ENCODE peak calls at places on chromosomes 7 and 10, in seven cellular contexts. One of them, this sample, is unnamed.

GRCh38 chr10:28862218-28862617 is 184.9 kb downstream of the BAMBI start:
- DNase-seq in neural progenitor cell: no peak
- DNase-seq in PC-3: no peak
- DNase-seq in GM23248: no peak
- DNase-seq in HCT116: no peak
- DNase-seq in hepatocyte: no peak
- DNase-seq in MM.1S: no peak
- DNase-seq in this sample: no peak

GRCh38 chr7:12921751-12922345 is 234.4 kb downstream of the ARL4A start:
- DNase-seq in neural progenitor cell: no peak
- DNase-seq in PC-3: no peak
- DNase-seq in GM23248: no peak
- DNase-seq in HCT116: no peak
- DNase-seq in hepatocyte: no peak
- DNase-seq in MM.1S: no peak
- DNase-seq in this sample: no peak

GRCh38 chr10:63266337-63267327 is 133.5 kb downstream of the NRBF2 start:
- DNase-seq in neural progenitor cell: peak; percentile 8
- DNase-seq in PC-3: peak; percentile 53
- DNase-seq in GM23248: peak; percentile 21
- DNase-seq in HCT116: no peak
- DNase-seq in hepatocyte: no peak
- DNase-seq in MM.1S: peak; percentile 18
- DNase-seq in this sample: peak; percentile 67

GRCh38 chr7:22488643-22489462 is 11.1 kb downstream of the STEAP1B start:
- DNase-seq in neural progenitor cell: peak; percentile 82
- DNase-seq in PC-3: peak; percentile 86
- DNase-seq in GM23248: peak; percentile 78
- DNase-seq in HCT116: peak; percentile 54
- DNase-seq in hepatocyte: peak; percentile 87
- DNase-seq in MM.1S: peak; percentile 70
- DNase-seq in this sample: peak; percentile 91

GRCh38 chr10:130497056-130498010 is 361.1 kb downstream of the GLRX3 start:
- DNase-seq in neural progenitor cell: no peak
- DNase-seq in PC-3: no peak
- DNase-seq in GM23248: no peak
- DNase-seq in HCT116: no peak
- DNase-seq in hepatocyte: no peak
- DNase-seq in MM.1S: no peak
- DNase-seq in this sample: no peak

GRCh38 chr7:43220250-43220649 is 107.8 kb downstream of the HECW1 start:
- DNase-seq in neural progenitor cell: no peak
- DNase-seq in PC-3: peak; percentile 30
- DNase-seq in GM23248: peak; percentile 89
- DNase-seq in HCT116: no peak
- DNase-seq in hepatocyte: no peak
- DNase-seq in MM.1S: no peak
- DNase-seq in this sample: no peak

GRCh38 chr10:67663449-67664087 is 32.4 kb downstream of the CTNNA3 start:
- DNase-seq in neural progenitor cell: no peak
- DNase-seq in PC-3: no peak
- DNase-seq in GM23248: no peak
- DNase-seq in HCT116: no peak
- DNase-seq in hepatocyte: no peak
- DNase-seq in MM.1S: no peak
- DNase-seq in this sample: no peak

GRCh38 chr10:63799511-63799910 is 278.3 kb downstream of the REEP3 start:
- DNase-seq in neural progenitor cell: no peak
- DNase-seq in PC-3: no peak
- DNase-seq in GM23248: no peak
- DNase-seq in HCT116: no peak
- DNase-seq in hepatocyte: no peak
- DNase-seq in MM.1S: no peak
- DNase-seq in this sample: no peak

GRCh38 chr10:30182191-30183075 is 123.0 kb upstream of the JCAD start:
- DNase-seq in neural progenitor cell: no peak
- DNase-seq in PC-3: peak; percentile 88
- DNase-seq in GM23248: peak; percentile 95
- DNase-seq in HCT116: no peak
- DNase-seq in hepatocyte: peak; percentile 81
- DNase-seq in MM.1S: no peak
- DNase-seq in this sample: no peak

GRCh38 chr10:60073781-60074656 is 167.7 kb upstream of the CCDC6 start:
- DNase-seq in neural progenitor cell: no peak
- DNase-seq in PC-3: no peak
- DNase-seq in GM23248: no peak
- DNase-seq in HCT116: no peak
- DNase-seq in hepatocyte: no peak
- DNase-seq in MM.1S: no peak
- DNase-seq in this sample: no peak

GRCh38 chr10:44827431-44828006 is 83.6 kb upstream of the TMEM72 start:
- DNase-seq in neural progenitor cell: no peak
- DNase-seq in PC-3: no peak
- DNase-seq in GM23248: no peak
- DNase-seq in HCT116: no peak
- DNase-seq in hepatocyte: no peak
- DNase-seq in MM.1S: no peak
- DNase-seq in this sample: no peak

GRCh38 chr10:15344876-15345285 is 26.2 kb downstream of the FAM171A1 start:
- DNase-seq in neural progenitor cell: peak; percentile 33
- DNase-seq in PC-3: peak; percentile 62
- DNase-seq in GM23248: peak; percentile 22
- DNase-seq in HCT116: no peak
- DNase-seq in hepatocyte: no peak
- DNase-seq in MM.1S: no peak
- DNase-seq in this sample: peak; percentile 37

GRCh38 chr7:131034166-131034881 is 293.4 kb upstream of the MKLN1 start:
- DNase-seq in neural progenitor cell: no peak
- DNase-seq in PC-3: no peak
- DNase-seq in GM23248: peak; percentile 56
- DNase-seq in HCT116: no peak
- DNase-seq in hepatocyte: no peak
- DNase-seq in MM.1S: no peak
- DNase-seq in this sample: no peak

GRCh38 chr10:12846718-12847117 is 154.8 kb downstream of the CCDC3 start:
- DNase-seq in neural progenitor cell: no peak
- DNase-seq in PC-3: no peak
- DNase-seq in GM23248: no peak
- DNase-seq in HCT116: no peak
- DNase-seq in hepatocyte: no peak
- DNase-seq in MM.1S: no peak
- DNase-seq in this sample: no peak

GRCh38 chr10:5036511-5036910 is 32.9 kb upstream of the AKR1C2 start:
- DNase-seq in neural progenitor cell: no peak
- DNase-seq in PC-3: no peak
- DNase-seq in GM23248: no peak
- DNase-seq in HCT116: no peak
- DNase-seq in hepatocyte: no peak
- DNase-seq in MM.1S: no peak
- DNase-seq in this sample: no peak

GRCh38 chr10:28089467-28089866 is 90.6 kb upstream of the ODAD2 start:
- DNase-seq in neural progenitor cell: no peak
- DNase-seq in PC-3: peak; percentile 81
- DNase-seq in GM23248: peak; percentile 71
- DNase-seq in HCT116: peak; percentile 91
- DNase-seq in hepatocyte: no peak
- DNase-seq in MM.1S: no peak
- DNase-seq in this sample: no peak

GRCh38 chr10:43863859-43864591 is 215.3 kb upstream of the ZNF32 start:
- DNase-seq in neural progenitor cell: no peak
- DNase-seq in PC-3: peak; percentile 77
- DNase-seq in GM23248: peak; percentile 92
- DNase-seq in HCT116: no peak
- DNase-seq in hepatocyte: peak; percentile 74
- DNase-seq in MM.1S: no peak
- DNase-seq in this sample: no peak

GRCh38 chr10:119396008-119396708 is 146.4 kb downstream of the RGS10 start:
- DNase-seq in neural progenitor cell: no peak
- DNase-seq in PC-3: no peak
- DNase-seq in GM23248: no peak
- DNase-seq in HCT116: no peak
- DNase-seq in hepatocyte: no peak
- DNase-seq in MM.1S: no peak
- DNase-seq in this sample: no peak

GRCh38 chr10:80357000-80357803 is 621 bp downstream of the DYDC2 start:
- DNase-seq in neural progenitor cell: peak; percentile 66
- DNase-seq in PC-3: no peak
- DNase-seq in GM23248: no peak
- DNase-seq in HCT116: no peak
- DNase-seq in hepatocyte: peak; percentile 49
- DNase-seq in MM.1S: no peak
- DNase-seq in this sample: peak; percentile 77

GRCh38 chr10:76001019-76001418 is 569.6 kb downstream of the LRMDA start:
- DNase-seq in neural progenitor cell: no peak
- DNase-seq in PC-3: no peak
- DNase-seq in GM23248: peak; percentile 6
- DNase-seq in HCT116: no peak
- DNase-seq in hepatocyte: no peak
- DNase-seq in MM.1S: no peak
- DNase-seq in this sample: no peak

GRCh38 chr10:76000550-76000949 is 569.1 kb downstream of the LRMDA start:
- DNase-seq in neural progenitor cell: no peak
- DNase-seq in PC-3: no peak
- DNase-seq in GM23248: no peak
- DNase-seq in HCT116: no peak
- DNase-seq in hepatocyte: no peak
- DNase-seq in MM.1S: no peak
- DNase-seq in this sample: no peak

GRCh38 chr10:76001461-76001860 is 570.0 kb downstream of the LRMDA start:
- DNase-seq in neural progenitor cell: no peak
- DNase-seq in PC-3: no peak
- DNase-seq in GM23248: no peak
- DNase-seq in HCT116: no peak
- DNase-seq in hepatocyte: no peak
- DNase-seq in MM.1S: no peak
- DNase-seq in this sample: no peak

GRCh38 chr10:76002262-76002854 is 570.9 kb downstream of the LRMDA start:
- DNase-seq in neural progenitor cell: no peak
- DNase-seq in PC-3: no peak
- DNase-seq in GM23248: no peak
- DNase-seq in HCT116: no peak
- DNase-seq in hepatocyte: no peak
- DNase-seq in MM.1S: no peak
- DNase-seq in this sample: no peak

DNA sequence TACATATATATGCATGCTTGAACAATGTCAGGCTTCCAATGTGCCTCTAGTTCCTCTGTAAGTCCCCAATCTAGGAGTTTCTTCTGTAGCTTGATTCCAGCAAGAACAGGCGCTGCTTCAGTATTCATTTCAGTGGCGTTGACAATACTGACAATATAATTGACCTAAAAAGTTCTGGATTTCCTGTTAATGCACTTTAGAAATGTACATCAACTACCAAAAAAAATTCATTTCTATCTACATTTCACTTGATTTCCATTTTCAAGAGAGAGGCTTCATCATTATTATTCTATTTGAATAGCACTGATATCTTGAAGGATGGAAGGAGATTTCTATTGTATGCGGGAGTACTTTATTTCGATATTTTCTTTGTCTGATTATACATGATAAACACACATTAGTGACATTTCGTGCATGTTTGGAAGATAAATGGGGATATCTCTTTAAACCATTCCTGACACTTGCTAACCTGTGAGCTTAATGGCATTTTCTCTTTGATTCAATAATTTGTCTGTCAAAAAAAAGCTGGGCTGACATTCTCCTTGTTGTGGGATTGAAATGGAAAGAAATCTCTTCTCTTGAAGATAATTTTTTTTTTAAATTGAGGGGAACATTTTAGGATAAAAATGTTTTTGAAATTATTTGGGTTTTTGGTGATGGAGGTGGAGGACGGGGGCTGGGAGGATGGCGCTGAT is 568.2 kb downstream of the LRMDA start:
- DNase-seq in neural progenitor cell: no peak
- DNase-seq in PC-3: no peak
- DNase-seq in GM23248: no peak
- DNase-seq in HCT116: no peak
- DNase-seq in hepatocyte: no peak
- DNase-seq in MM.1S: no peak
- DNase-seq in this sample: no peak
- H3K4me2 ChIP-seq in neural progenitor cell: no peak overlapping the region
- H3K4me2 ChIP-seq in PC-3: no peak overlapping the region
- H3K4me2 ChIP-seq in GM23248: no peak overlapping the region
- H3K4me2 ChIP-seq in HCT116: no peak overlapping the region
- H3K4me2 ChIP-seq in hepatocyte: no peak overlapping the region
- H3K4me2 ChIP-seq in MM.1S: no peak overlapping the region
- H3K4me2 ChIP-seq in this sample: no peak overlapping the region

DNA sequence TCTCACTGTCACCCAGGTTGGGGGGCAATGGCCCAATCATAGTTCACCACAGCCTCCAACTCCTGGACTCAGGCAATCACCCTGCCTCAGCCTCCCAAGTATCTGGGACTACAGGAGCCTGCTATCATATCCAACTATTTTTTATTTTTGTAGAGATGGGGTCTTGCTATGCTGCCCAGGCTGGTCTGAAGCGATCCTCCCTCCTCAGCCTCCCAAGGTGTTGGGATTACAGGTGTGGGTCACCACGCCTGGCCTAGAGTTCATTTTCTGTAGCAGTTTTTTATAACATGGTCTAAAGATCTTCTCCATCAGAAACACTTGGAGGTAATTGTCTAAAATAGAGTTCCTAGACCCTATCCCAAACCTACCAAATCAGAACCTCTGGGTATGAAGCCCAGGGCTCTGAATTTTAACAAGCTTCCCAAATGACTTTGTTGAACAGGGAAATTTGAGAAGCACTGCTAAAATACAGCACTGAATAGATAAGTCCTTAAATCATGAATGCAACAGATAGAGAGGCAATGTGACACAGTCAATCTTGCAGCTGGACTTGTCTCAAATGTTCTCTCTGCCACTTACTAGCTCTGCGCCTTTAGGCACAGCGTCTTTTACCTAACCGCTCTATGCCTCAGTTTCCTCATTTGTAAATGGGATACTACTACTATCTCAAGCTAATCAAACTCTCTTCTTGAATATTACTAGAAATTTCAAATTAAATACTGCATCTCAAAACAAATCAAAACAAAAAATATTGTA is 63.7 kb downstream of the CYTH3 start:
- DNase-seq in neural progenitor cell: no peak
- DNase-seq in PC-3: no peak
- DNase-seq in GM23248: no peak
- DNase-seq in HCT116: no peak
- DNase-seq in hepatocyte: no peak
- DNase-seq in MM.1S: no peak
- DNase-seq in this sample: no peak
- TF ChIP-seq EZH2phosphoT487 in neural progenitor cell: no peak
- TF ChIP-seq EZH2phosphoT487 in PC-3: no peak
- TF ChIP-seq EZH2phosphoT487 in GM23248: no peak
- TF ChIP-seq EZH2phosphoT487 in HCT116: no peak
- TF ChIP-seq EZH2phosphoT487 in hepatocyte: no peak
- TF ChIP-seq EZH2phosphoT487 in MM.1S: no peak
- TF ChIP-seq EZH2phosphoT487 in this sample: no peak

GRCh38 chr10:46540412-46541016 is 15.9 kb downstream of the GPRIN2 start:
- DNase-seq in neural progenitor cell: no peak
- DNase-seq in PC-3: no peak
- DNase-seq in GM23248: no peak
- DNase-seq in HCT116: no peak
- DNase-seq in hepatocyte: no peak
- DNase-seq in MM.1S: no peak
- DNase-seq in this sample: no peak
- TF ChIP-seq EZH2 in neural progenitor cell: no peak
- TF ChIP-seq EZH2 in PC-3: no peak
- TF ChIP-seq EZH2 in GM23248: no peak
- TF ChIP-seq EZH2 in HCT116: no peak
- TF ChIP-seq EZH2 in hepatocyte: no peak
- TF ChIP-seq EZH2 in MM.1S: no peak
- TF ChIP-seq EZH2 in this sample: no peak

GRCh38 chr10:128539784-128540759 is 413.8 kb upstream of the MKI67 start:
- DNase-seq in neural progenitor cell: peak; percentile 47
- DNase-seq in PC-3: no peak
- DNase-seq in GM23248: no peak
- DNase-seq in HCT116: no peak
- DNase-seq in hepatocyte: peak; percentile 31
- DNase-seq in MM.1S: no peak
- DNase-seq in this sample: peak; percentile 35
- H3K4me2 ChIP-seq in neural progenitor cell: peak overlapping the region; percentile 87
- H3K4me2 ChIP-seq in PC-3: no peak overlapping the region
- H3K4me2 ChIP-seq in GM23248: no peak overlapping the region
- H3K4me2 ChIP-seq in HCT116: no peak overlapping the region
- H3K4me2 ChIP-seq in hepatocyte: peak overlapping the region; percentile 86
- H3K4me2 ChIP-seq in MM.1S: no peak overlapping the region
- H3K4me2 ChIP-seq in this sample: peak overlapping the region; percentile 75